ENCODE peak calls at places on chromosomes 4 and X, in five cellular contexts. Q, H, F, O and B are unnamed samples.

GRCh38 chr4:110055014-110055768 is 142.5 kb downstream of the EGF start:
- DNase-seq in O (no peak), Q (no peak), H (no peak), F (no peak), B (no peak)

GRCh38 chr4:151198748-151199147 is 78.2 kb upstream of the PRSS48 start:
- DNase-seq in O (no peak), F (no peak), Q (no peak), H (no peak), B (no peak)

GRCh38 chr4:16140520-16141249 is 56.9 kb upstream of the PROM1 start:
- DNase-seq in Q (peak; percentile 71), F (no peak), H (no peak), O (no peak), B (peak; percentile 99)

GRCh38 chrX:130799393-130799792 is 103.6 kb downstream of the ENOX2 start:
- DNase-seq in O (no peak), F (no peak), Q (no peak), H (no peak), B (peak; percentile 36)

GRCh38 chr4:39942507-39942906 is 35.2 kb downstream of the PDS5A start:
- DNase-seq in Q (no peak), F (no peak), O (no peak), H (no peak), B (no peak)

GRCh38 chr4:36086387-36086786 is 157.9 kb downstream of the ARAP2 start:
- DNase-seq in F (no peak), H (no peak), Q (no peak), O (no peak), B (no peak)

GRCh38 chrX:19863237-19864223 is 23.9 kb downstream of the SH3KBP1 start:
- DNase-seq in O (no peak), F (no peak), Q (no peak), H (no peak), B (peak; percentile 5)

GRCh38 chrX:139077303-139078131 is 366.0 kb upstream of the FGF13 start:
- DNase-seq in O (no peak), F (no peak), H (no peak), Q (no peak), B (peak; percentile 72)

GRCh38 chrX:72305286-72306084 is at the start of gene CITED1:
- DNase-seq in Q (no peak), F (no peak), O (no peak), H (no peak), B (no peak)

GRCh38 chrX:30196322-30196721 is 19.0 kb upstream of the MAGEB2 start:
- DNase-seq in O (no peak), H (no peak), Q (no peak), F (no peak), B (no peak)

GRCh38 chr4:152856960-152857359 is 77.2 kb downstream of the ARFIP1 start:
- DNase-seq in Q (no peak), F (no peak), O (no peak), H (no peak), B (no peak)

GRCh38 chr4:176052744-176053143 is 12.9 kb upstream of the WDR17 start:
- DNase-seq in Q (no peak), F (no peak), H (no peak), O (no peak), B (no peak)

GRCh38 chr4:84568496-84568895 is 14.4 kb upstream of the CDS1 start:
- DNase-seq in Q (no peak), H (no peak), F (no peak), O (no peak), B (no peak)